ENCODE peak calls at places on chromosomes 16 and 17, in four cellular contexts. X is Peyer's patch; J is ascending aorta; D is CD8-positive, alpha-beta T cell. N is an unnamed sample.

GRCh38 chr16:57277586-57277985 is 6.9 kb downstream of the PLLP start:
- DNase-seq in D (peak; percentile 25), X (peak; percentile 70), J (no peak), N (no peak)

GRCh38 chr17:74214642-74215331 is 1.4 kb downstream of the TTYH2 start:
- DNase-seq in D (no peak), X (no peak), J (no peak), N (no peak)

GRCh38 chr16:67801889-67802288 is 4.5 kb downstream of the RANBP10 start:
- DNase-seq in X (peak; percentile 79), D (no peak), J (no peak), N (no peak)

GRCh38 chr17:69764137-69764536 is 310.9 kb upstream of the KCNJ16 start:
- DNase-seq in D (no peak), J (no peak), X (no peak), N (no peak)

GRCh38 chr17:38598995-38599394 is 6.8 kb downstream of the SRCIN1 start:
- DNase-seq in X (no peak), J (no peak), D (no peak), N (no peak)

GRCh38 chr16:74449470-74449869 is 28.2 kb upstream of the CLEC18B start:
- DNase-seq in X (peak; percentile 67), D (no peak), J (no peak), N (no peak)

GRCh38 chr17:7323731-7324437 is 5.3 kb downstream of the NEURL4 start:
- DNase-seq in D (peak; percentile 38), J (no peak), X (peak; percentile 85), N (no peak)

GRCh38 chr17:61551255-61551742 is 39.7 kb downstream of the NACA2 start:
- DNase-seq in D (no peak), J (no peak), X (no peak), N (no peak)

GRCh38 chr16:69286941-69287713 is 24.0 kb upstream of the VPS4A start:
- DNase-seq in D (no peak), J (peak; percentile 29), X (peak; percentile 64), N (peak; percentile 22)

GRCh38 chr17:67520282-67520906 is 143.3 kb downstream of the PITPNC1 start:
- DNase-seq in D (no peak), J (no peak), X (peak; percentile 52), N (no peak)

DNA sequence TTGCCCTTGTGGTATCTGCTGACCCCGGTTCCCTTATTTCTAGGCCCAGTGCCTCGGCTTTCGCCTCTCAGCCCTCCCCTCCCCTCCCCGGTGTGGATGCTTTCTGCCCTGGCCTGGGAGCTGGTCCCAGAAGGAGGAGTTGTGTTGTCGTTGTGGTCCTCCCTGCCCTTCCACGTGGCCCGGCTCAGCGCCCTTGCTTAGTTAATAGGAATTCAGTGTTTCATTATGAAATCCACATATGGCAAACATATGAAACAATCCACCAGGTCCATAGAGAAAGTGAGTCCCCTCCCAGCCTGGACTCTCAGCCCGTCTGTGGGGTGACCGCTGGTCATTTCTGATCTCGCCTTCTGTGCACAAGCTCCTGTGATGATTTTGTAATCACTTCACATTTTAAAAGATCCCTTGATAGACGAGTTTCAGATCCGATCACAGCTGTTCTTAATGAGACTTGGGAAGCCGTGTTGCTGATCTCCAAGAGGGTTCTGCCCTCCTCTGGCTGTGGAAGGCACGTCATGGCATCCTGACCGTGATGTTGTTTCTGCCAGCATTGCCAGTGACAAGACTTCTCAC is 112.1 kb downstream of the BANP start:
- DNase-seq in X (no peak), J (no peak), D (no peak), N (peak; percentile 49)
- H3K4me3 ChIP-seq in X (no peak overlapping the region), J (no peak overlapping the region), D (no peak overlapping the region), N (no peak overlapping the region)

DNA sequence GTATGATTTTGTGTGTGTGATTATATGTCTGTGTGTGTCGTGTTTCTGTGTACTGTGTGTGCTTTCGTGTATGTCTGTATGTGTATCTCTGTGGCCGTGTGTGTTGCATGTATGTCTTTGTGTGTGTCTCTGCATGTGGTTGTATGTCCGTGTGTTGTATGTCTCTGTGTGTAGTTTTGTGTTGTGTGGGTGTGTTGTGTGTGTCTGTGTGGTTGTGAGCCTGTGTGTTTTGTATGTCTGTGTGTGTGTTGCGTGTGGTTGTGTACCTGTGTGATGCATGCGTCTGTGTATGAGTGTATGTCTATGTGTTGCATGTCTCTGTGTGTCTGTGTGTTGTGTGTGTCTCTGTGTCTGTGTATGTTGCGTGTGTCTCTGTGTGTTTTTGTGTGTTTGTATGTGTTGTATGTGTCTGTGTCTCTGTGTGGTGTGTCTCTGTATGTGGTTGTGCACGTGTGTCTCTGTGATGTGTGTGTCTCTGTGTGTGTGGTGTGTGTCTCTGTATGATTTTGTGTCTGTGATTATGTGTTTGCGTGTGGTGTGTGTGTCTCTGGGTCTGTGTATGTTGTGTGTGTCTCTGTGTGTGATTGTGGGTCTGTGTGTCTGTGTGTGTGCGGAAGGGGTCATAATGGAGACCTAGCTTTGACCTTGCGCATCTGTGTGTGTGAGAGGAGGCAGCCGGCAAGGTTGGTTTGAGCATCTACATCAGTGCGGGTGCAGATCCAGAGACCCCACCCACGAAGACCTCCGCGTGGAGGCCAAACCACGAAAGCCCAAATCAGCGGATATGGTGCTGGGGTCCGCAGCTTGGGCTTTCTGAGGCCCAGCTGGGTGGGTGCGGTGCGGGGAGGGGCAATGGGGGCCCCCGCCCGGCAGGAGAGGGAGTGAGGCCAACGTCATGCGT is 212.6 kb upstream of the GSE1 start:
- DNase-seq in J (no peak), D (no peak), X (no peak), N (no peak)
- TF ChIP-seq CTCF in J (no peak), D (no peak), X (no peak), N (no peak)

DNA sequence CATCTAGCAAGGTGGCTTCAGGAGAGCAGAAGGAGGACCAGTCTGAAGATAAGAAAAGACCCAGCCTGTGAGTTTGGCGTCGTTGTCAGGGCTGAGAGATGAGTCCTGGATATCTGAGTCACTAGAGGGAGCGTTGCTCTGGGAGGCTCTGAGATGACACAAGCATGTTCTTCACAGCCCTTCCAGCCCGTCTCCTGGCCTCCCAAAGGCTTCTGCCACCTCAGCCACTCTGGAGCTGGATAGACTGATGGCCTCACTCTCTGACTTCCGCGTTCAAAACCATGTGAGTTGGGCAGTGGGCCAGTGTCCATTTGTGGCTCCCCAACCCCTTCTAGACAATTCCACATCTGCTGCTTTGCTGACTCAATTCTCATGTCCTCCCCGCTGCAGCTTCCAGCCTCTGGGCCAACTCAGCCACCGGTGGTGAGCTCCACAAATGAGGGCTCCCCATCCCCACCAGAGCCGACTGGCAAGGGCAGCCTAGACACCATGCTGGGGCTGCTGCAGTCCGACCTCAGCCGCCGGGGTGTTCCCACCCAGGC is 2.3 kb downstream of the TGFB1I1 start:
- DNase-seq in X (no peak), J (no peak), D (no peak), N (no peak)
- H3K27ac ChIP-seq in X (no peak overlapping the region), J (no peak overlapping the region), D (no peak overlapping the region), N (no peak overlapping the region)

DNA sequence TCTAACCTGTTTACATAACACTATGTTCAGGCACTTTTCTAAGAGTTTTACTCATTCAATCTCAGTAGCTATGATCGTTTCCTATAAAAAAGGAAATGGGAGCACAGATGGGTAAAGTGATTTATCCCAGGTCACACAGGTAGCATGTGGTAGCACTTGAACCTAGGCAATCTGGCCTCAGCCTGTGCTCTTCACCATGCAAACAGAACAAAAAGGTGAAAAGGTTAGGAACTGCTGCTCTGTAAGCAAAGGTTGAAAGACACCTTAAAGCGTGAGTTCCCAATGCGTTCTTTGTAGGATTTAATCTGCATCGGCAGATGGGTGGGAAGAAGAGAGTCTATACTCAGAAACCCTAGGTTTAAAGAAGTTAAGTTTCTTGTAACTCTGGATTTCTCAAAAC is 14.9 kb upstream of the KLHL11 start:
- DNase-seq in J (no peak), D (no peak), X (no peak), N (no peak)
- H3K4me3 ChIP-seq in J (no peak overlapping the region), D (no peak overlapping the region), X (no peak overlapping the region), N (no peak overlapping the region)